ENCODE peak calls at places on chromosome 10, in seven cellular contexts. E is fibroblast of lung, Y is MM.1S, J is hepatocyte, H is astrocyte, X is GM23338, N is neural progenitor cell. L is an unnamed sample.

GRCh38 chr10:126135177-126135576 is 238.8 kb downstream of the FANK1 start:
- DNase-seq in Y (no peak), J (no peak), X (peak; percentile 59), H (no peak), E (no peak), N (peak; percentile 52), L (no peak)

GRCh38 chr10:118290471-118290995 is 51.6 kb downstream of the FAM204A start:
- DNase-seq in Y (no peak), E (no peak), N (no peak), H (no peak), J (no peak), X (no peak), L (no peak)

GRCh38 chr10:80517416-80518142 is 20.1 kb upstream of the SH2D4B start:
- DNase-seq in E (no peak), X (no peak), Y (no peak), N (no peak), J (no peak), H (no peak), L (peak; percentile 69)

GRCh38 chr10:88838766-88839165 is 12.9 kb downstream of the ANKRD22 start:
- DNase-seq in X (peak; percentile 47), H (no peak), J (no peak), Y (no peak), N (no peak), E (no peak), L (no peak)

GRCh38 chr10:118447478-118447877 is 105.4 kb upstream of the FAM204A start:
- DNase-seq in X (no peak), H (peak; percentile 3), N (no peak), J (no peak), E (peak; percentile 20), Y (no peak), L (no peak)

GRCh38 chr10:120012566-120012965 is 120.0 kb downstream of the SEC23IP start:
- DNase-seq in X (no peak), H (peak; percentile 73), N (no peak), Y (no peak), E (peak; percentile 80), J (no peak), L (no peak)

GRCh38 chr10:50248598-50248997 is 2.7 kb downstream of the ASAH2 start:
- DNase-seq in Y (no peak), H (no peak), N (no peak), J (no peak), E (no peak), X (no peak), L (no peak)

GRCh38 chr10:59606551-59606961 is 103.1 kb downstream of the SLC16A9 start:
- DNase-seq in J (no peak), H (peak; percentile 35), N (no peak), E (peak; percentile 47), X (no peak), Y (no peak), L (no peak)

GRCh38 chr10:89518108-89518507 is 17.3 kb downstream of the SLC16A12 start:
- DNase-seq in N (no peak), H (no peak), X (no peak), E (peak; percentile 47), Y (no peak), J (no peak), L (no peak)

GRCh38 chr10:73225518-73225917 is 21.5 kb downstream of the DNAJC9 start:
- DNase-seq in H (no peak), E (no peak), Y (no peak), J (no peak), N (no peak), X (no peak), L (no peak)

GRCh38 chr10:3484306-3485187 is 300.5 kb downstream of the KLF6 start:
- DNase-seq in X (no peak), E (peak; percentile 33), H (no peak), N (no peak), J (no peak), Y (no peak), L (peak; percentile 90)

GRCh38 chr10:2477154-2477553 is 590.2 kb upstream of the PFKP start:
- DNase-seq in H (no peak), J (no peak), E (no peak), N (peak; percentile 85), Y (no peak), X (peak; percentile 90), L (no peak)

GRCh38 chr10:102713814-102714620 is at the start of gene ARL3:
- DNase-seq in J (peak; percentile 100), X (peak; percentile 98), H (peak; percentile 96), N (peak; percentile 100), Y (peak; percentile 99), E (peak; percentile 99), L (peak; percentile 99)

GRCh38 chr10:4982764-4983226 is 19.6 kb downstream of the AKR1C1 start:
- DNase-seq in E (peak; percentile 9), N (no peak), J (peak; percentile 32), Y (no peak), X (no peak), H (peak; percentile 1), L (peak; percentile 6)

GRCh38 chr10:22321156-22321711 is 335 bp downstream of the BMI1 start:
- DNase-seq in J (peak; percentile 84), Y (peak; percentile 76), N (peak; percentile 94), E (peak; percentile 72), X (peak; percentile 87), H (peak; percentile 56), L (peak; percentile 98)

GRCh38 chr10:43595739-43596298 is 10.4 kb upstream of the ZNF485 start:
- DNase-seq in X (no peak), H (no peak), E (no peak), N (no peak), Y (no peak), J (no peak), L (no peak)

GRCh38 chr10:71052261-71052660 is 160.1 kb upstream of the UNC5B start:
- DNase-seq in J (no peak), N (no peak), H (no peak), Y (no peak), X (no peak), E (no peak), L (peak; percentile 18)

DNA sequence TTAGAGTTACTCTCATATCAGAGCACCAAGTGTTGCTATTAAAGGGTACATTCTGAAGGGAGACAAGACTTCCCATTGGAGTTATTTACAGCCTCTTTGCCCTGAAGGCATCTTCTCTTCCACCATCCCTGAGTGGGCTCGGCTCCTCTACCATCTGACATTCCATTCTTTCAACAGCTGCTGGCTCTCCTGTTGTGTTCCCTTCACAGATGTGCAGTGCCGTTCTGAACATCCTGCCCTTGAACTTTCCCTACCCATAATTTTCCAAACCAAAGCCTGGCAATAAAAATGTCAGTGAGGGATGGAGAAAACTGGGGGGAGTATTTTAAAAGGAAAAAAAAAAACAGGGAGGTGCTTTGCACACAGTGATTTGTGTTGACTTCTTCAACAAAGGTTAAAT is 392.9 kb downstream of the KCNMA1 start:
- DNase-seq in H (no peak), X (no peak), N (no peak), Y (no peak), J (no peak), E (no peak), L (no peak)
- H3K79me2 ChIP-seq in H (no peaks in the 10 kb centered on the region), X (no peaks in the 10 kb centered on the region), N (no peaks in the 10 kb centered on the region), Y (no peaks in the 10 kb centered on the region), J (no peaks in the 10 kb centered on the region), E (no peaks in the 10 kb centered on the region), L (no peaks in the 10 kb centered on the region)

GRCh38 chr10:17065273-17065672 is 64.3 kb downstream of the CUBN start:
- DNase-seq in X (no peak), J (no peak), Y (no peak), E (no peak), H (no peak), N (no peak), L (no peak)

GRCh38 chr10:17066801-17067200 is 62.8 kb downstream of the CUBN start:
- DNase-seq in Y (no peak), J (no peak), N (no peak), H (no peak), X (no peak), E (no peak), L (no peak)

GRCh38 chr10:17068953-17069352 is 60.7 kb downstream of the CUBN start:
- DNase-seq in X (no peak), E (no peak), N (no peak), J (no peak), H (no peak), Y (no peak), L (no peak)

GRCh38 chr10:17066000-17066399 is 63.6 kb downstream of the CUBN start:
- DNase-seq in E (peak; percentile 37), Y (no peak), N (no peak), X (no peak), J (no peak), H (no peak), L (no peak)

DNA sequence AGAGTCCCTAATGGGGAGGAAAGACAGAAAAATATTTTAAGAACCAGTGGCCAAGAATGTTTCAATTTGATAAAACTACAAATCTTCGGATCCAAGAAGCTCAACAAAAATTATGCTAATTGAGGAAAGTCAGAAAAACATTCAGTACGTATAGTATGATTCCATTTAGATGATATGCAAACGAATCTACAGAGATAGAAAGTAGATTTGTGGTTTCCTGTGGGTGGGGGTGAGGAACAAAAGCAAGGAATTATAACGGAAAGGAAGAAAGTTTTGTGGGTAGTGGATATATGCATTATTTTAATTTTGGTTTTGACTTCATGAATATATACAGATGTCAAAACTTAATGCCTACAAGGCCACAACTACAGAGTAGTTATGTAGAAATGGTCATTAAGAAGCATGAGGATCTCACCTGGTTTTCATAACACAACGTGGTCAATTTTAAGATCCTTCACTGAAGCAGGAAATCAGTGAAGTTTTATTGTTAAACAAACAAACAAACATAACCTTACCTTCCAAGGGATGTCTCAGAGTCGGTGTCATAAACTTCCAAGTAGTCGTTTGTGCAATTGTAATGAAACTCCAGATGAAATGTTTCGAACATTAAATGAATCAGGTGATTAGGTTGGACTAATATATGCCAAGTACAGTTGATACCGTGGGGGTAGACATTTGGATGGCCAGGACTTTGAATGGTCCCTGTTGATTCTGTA is 61.9 kb downstream of the CUBN start:
- DNase-seq in Y (no peak), J (no peak), E (peak; percentile 58), H (peak; percentile 46), X (no peak), N (no peak), L (no peak)
- H3K4me3 ChIP-seq in Y (no peak overlapping the region), J (no peak overlapping the region), E (no peak overlapping the region), H (peak overlapping the region; percentile 10), X (no peak overlapping the region), N (no peak overlapping the region), L (no peak overlapping the region)

GRCh38 chr10:133394064-133394663 is at the start of gene MTG1:
- DNase-seq in Y (peak; percentile 95), E (peak; percentile 85), J (peak; percentile 99), H (peak; percentile 72), X (peak; percentile 97), N (peak; percentile 99), L (peak; percentile 100)
- H3K4me1 ChIP-seq in Y (peaks cover 18% of the 10 kb centered on the region), E (no peaks in the 10 kb centered on the region), J (peaks cover 8% of the 10 kb centered on the region), H (peaks cover 6% of the 10 kb centered on the region), X (no peaks in the 10 kb centered on the region), N (peaks cover 11% of the 10 kb centered on the region), L (peaks cover 4% of the 10 kb centered on the region)

DNA sequence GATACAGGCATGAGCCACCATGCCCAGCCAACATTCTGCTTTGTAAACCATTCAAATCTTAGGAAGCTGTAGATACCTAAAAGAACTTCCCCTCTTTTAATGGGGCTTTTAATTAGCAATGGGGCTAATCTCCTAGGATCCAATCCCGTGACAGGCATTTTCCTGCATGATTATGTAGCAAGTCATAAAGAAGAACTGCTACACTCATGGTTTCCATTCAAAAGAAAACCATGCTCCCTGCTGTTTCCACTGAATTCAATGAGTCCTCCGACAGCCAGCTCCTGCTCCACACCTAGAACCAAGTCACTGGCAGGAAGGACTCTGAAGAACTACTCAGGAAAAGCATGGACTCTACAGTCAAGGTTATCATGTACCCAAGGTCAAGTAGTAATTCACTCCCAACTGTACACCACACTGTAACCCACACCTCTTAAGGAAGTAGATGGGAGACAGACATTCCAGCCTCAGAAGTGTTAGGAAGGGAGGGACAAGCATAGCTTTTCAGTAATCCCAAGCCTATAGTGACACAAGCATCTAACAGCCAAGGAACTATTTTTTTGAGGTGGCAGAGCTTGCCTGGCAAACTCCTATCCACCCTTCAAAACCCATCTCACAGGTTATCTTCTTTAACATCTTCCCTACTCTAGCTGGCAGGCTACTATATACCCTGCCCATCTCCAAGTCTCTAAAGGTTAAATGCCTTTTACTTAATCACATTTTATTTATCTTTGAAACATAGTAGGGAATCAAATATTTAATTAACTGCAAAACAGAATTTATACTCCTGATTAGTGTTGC is 47.5 kb downstream of the CTBP2 start:
- DNase-seq in J (no peak), E (no peak), Y (no peak), H (no peak), X (no peak), N (no peak), L (no peak)
- H3K79me2 ChIP-seq in J (peaks cover 99% of the 10 kb centered on the region), E (peaks cover 86% of the 10 kb centered on the region), Y (no peaks in the 10 kb centered on the region), H (peaks cover 95% of the 10 kb centered on the region), X (peaks cover 100% of the 10 kb centered on the region), N (peaks cover 100% of the 10 kb centered on the region), L (peaks cover 96% of the 10 kb centered on the region)